ENCODE peak calls at places on chromosomes 7 and 10, in seven cellular contexts. J, T, V, O, B, K and P are unnamed samples.

GRCh38 chr10:48518926-48519730 is 85.7 kb downstream of the ARHGAP22 start:
- DNase-seq in K (no peak), O (no peak), T (no peak), V (no peak), B (no peak), J (no peak), P (no peak)

GRCh38 chr7:80907141-80907601 is 11.7 kb downstream of the SEMA3C start:
- DNase-seq in V (no peak), K (no peak), B (no peak), J (no peak), T (no peak), O (no peak), P (peak)

GRCh38 chr10:121526040-121526790 is 72.0 kb downstream of the FGFR2 start:
- DNase-seq in O (no peak), K (no peak), V (no peak), T (no peak), B (no peak), J (no peak), P (no peak)

GRCh38 chr7:137482466-137482865 is 138.9 kb upstream of the PTN start:
- DNase-seq in V (no peak), K (no peak), T (no peak), O (no peak), J (no peak), B (no peak), P (no peak)

GRCh38 chr7:158279539-158280466 is 307.8 kb downstream of the PTPRN2 start:
- DNase-seq in B (peak), O (no peak), T (no peak), V (no peak), J (no peak), K (no peak), P (no peak)

GRCh38 chr10:101018600-101019439 is 12.1 kb downstream of the PDZD7 start:
- DNase-seq in O (no peak), J (peak), V (peak), K (peak), B (peak), T (peak), P (no peak)

GRCh38 chr10:78513986-78514385 is 480.3 kb downstream of the RPS24 start:
- DNase-seq in V (no peak), O (no peak), J (no peak), B (no peak), T (no peak), K (no peak), P (no peak)

GRCh38 chr7:99270702-99271101 is 1.9 kb upstream of the MYH16 start:
- DNase-seq in K (no peak), J (no peak), T (no peak), O (no peak), B (peak), V (no peak), P (no peak)

GRCh38 chr10:91689731-91690168 is 56.9 kb upstream of the PPP1R3C start:
- DNase-seq in O (no peak), J (no peak), V (no peak), K (peak), B (no peak), T (no peak), P (no peak)

GRCh38 chr7:28954446-28954845 is 3.7 kb downstream of the TRIL start:
- DNase-seq in J (no peak), T (no peak), B (no peak), V (no peak), K (no peak), O (no peak), P (no peak)

GRCh38 chr7:151251328-151251925 is 2.9 kb upstream of the SMARCD3 start:
- DNase-seq in V (no peak), B (no peak), T (no peak), O (peak), J (peak), K (peak), P (no peak)

GRCh38 chr10:46229144-46229563 is 57.6 kb upstream of the ANTXRL start:
- DNase-seq in K (no peak), T (peak), O (no peak), J (peak), V (peak), B (peak), P (no peak)

GRCh38 chr10:124989526-124989925 is 47.6 kb downstream of the ZRANB1 start:
- DNase-seq in B (no peak), J (no peak), T (no peak), O (no peak), K (peak), V (peak), P (no peak)